ENCODE peak calls at places on chromosomes 2 and 18, in ten cellular contexts. A is fibroblast of lung, F is mesenchymal stem cell, U is mammary epithelial cell, D is mucosa of descending colon, K is lower lobe of right lung, C is GM23248, Y is OCI-LY7, O is PC-9, L is uterus. B is an unnamed sample. For H3K36me3 and H3K9me3, the result is how much of the 10 kb centered on the place peaks cover.

GRCh38 chr2:208101716-208102631 is 22.4 kb downstream of the CRYGD start:
- DNase-seq in L (no peak), Y (no peak), A (peak), U (peak), F (no peak), C (peak), O (peak), D (no peak), K (no peak), B (no peak)

GRCh38 chr2:25777077-25777476 is 101.2 kb downstream of the ASXL2 start:
- DNase-seq in D (no peak), O (no peak), F (no peak), U (no peak), L (no peak), A (no peak), K (no peak), C (no peak), Y (no peak), B (no peak)

GRCh38 chr18:24611075-24611474 is 150.6 kb downstream of the HRH4 start:
- DNase-seq in U (no peak), Y (no peak), A (no peak), K (no peak), D (no peak), C (no peak), O (no peak), F (no peak), L (no peak), B (no peak)

GRCh38 chr2:119435148-119435952 is 3.7 kb downstream of the TMEM37 start:
- DNase-seq in D (peak), O (no peak), F (no peak), C (no peak), Y (no peak), L (no peak), A (no peak), U (no peak), K (no peak), B (no peak)

GRCh38 chr18:76985951-76986236 is 146.7 kb downstream of the MBP start:
- DNase-seq in C (no peak), O (no peak), K (no peak), D (no peak), F (no peak), U (no peak), L (no peak), Y (no peak), A (no peak), B (no peak)

GRCh38 chr2:232779935-232780334 is 3.6 kb upstream of the KCNJ13 start:
- DNase-seq in C (no peak), D (no peak), A (peak), Y (no peak), L (no peak), U (no peak), K (no peak), F (no peak), O (no peak), B (no peak)

GRCh38 chr2:154623819-154624218 is 74.7 kb upstream of the KCNJ3 start:
- DNase-seq in D (no peak), Y (peak), A (peak), C (peak), F (peak), K (no peak), L (no peak), U (peak), O (no peak), B (peak)

GRCh38 chr2:43269074-43269572 is 42.7 kb upstream of the ZFP36L2 start:
- DNase-seq in Y (no peak), A (peak), C (peak), K (peak), O (peak), F (peak), U (no peak), D (peak), L (peak), B (peak)

GRCh38 chr2:152587187-152587947 is 129.9 kb downstream of the PRPF40A start:
- DNase-seq in L (no peak), D (no peak), F (peak), A (peak), U (peak), K (no peak), C (peak), Y (no peak), O (peak), B (no peak)

GRCh38 chr2:46122318-46122970 is 174.8 kb upstream of the EPAS1 start:
- DNase-seq in D (no peak), K (no peak), L (no peak), A (no peak), O (peak), C (no peak), Y (no peak), U (no peak), F (peak), B (peak)

GRCh38 chr2:40168032-40168431 is 283.9 kb downstream of the SLC8A1 start:
- DNase-seq in K (no peak), A (no peak), U (no peak), C (no peak), Y (no peak), L (no peak), O (peak), D (no peak), F (no peak), B (no peak)

GRCh38 chr2:112184121-112184520 is 45.9 kb downstream of the FBLN7 start:
- DNase-seq in C (no peak), Y (no peak), K (no peak), L (no peak), F (no peak), O (no peak), U (no peak), A (no peak), D (no peak), B (no peak)

GRCh38 chr2:149598014-149598395 is 10.4 kb upstream of the MMADHC start:
- DNase-seq in K (no peak), C (peak), D (no peak), L (no peak), A (peak), U (no peak), O (no peak), F (peak), Y (no peak), B (no peak)

GRCh38 chr2:232541195-232541960 is 1.9 kb downstream of the CHRNG start:
- DNase-seq in A (no peak), L (no peak), K (peak), D (no peak), Y (no peak), U (no peak), O (no peak), F (no peak), C (no peak), B (no peak)

GRCh38 chr2:42026332-42026731 is 21.5 kb upstream of the PKDCC start:
- DNase-seq in D (no peak), K (no peak), L (no peak), F (no peak), C (no peak), A (no peak), U (no peak), O (no peak), Y (no peak), B (no peak)

GRCh38 chr2:13545320-13545719 is 828.6 kb downstream of the TRIB2 start:
- DNase-seq in O (peak), C (no peak), Y (no peak), K (no peak), U (no peak), A (no peak), L (no peak), F (no peak), D (no peak), B (no peak)

GRCh38 chr18:22168360-22168921 is 948 bp upstream of the GATA6 start:
- DNase-seq in L (peak), C (no peak), D (peak), Y (no peak), A (no peak), O (peak), U (no peak), K (no peak), F (peak), B (peak)

GRCh38 chr2:102615620-102616436 is 3.5 kb upstream of the SLC9A2 start:
- DNase-seq in D (peak), C (peak), A (peak), K (peak), F (peak), Y (peak), O (peak), U (peak), L (no peak), B (peak)

GRCh38 chr2:85765081-85765731 is 11.4 kb downstream of the ATOH8 start:
- DNase-seq in A (no peak), L (no peak), O (no peak), U (no peak), C (peak), Y (no peak), K (no peak), F (peak), D (no peak), B (no peak)

GRCh38 chr2:169026056-169026455 is 5.1 kb downstream of the ABCB11 start:
- DNase-seq in L (no peak), D (no peak), C (no peak), F (no peak), Y (no peak), K (no peak), A (no peak), U (no peak), O (no peak), B (no peak)

GRCh38 chr2:55839182-55839819 is 84.3 kb downstream of the EFEMP1 start:
- DNase-seq in F (peak), O (peak), Y (no peak), D (no peak), C (no peak), L (no peak), K (no peak), A (peak), U (peak), B (no peak)

GRCh38 chr2:145484443-145485086 is 964.6 kb upstream of the ZEB2 start:
- DNase-seq in D (no peak), K (no peak), L (no peak), F (peak), U (peak), A (peak), O (peak), Y (peak), C (peak), B (no peak)

GRCh38 chr2:19767876-19768275 is 133.9 kb downstream of the TTC32 start:
- DNase-seq in O (no peak), D (no peak), F (no peak), L (no peak), C (no peak), U (no peak), Y (no peak), K (no peak), A (peak), B (no peak)

GRCh38 chr18:67305466-67305865 is 211.1 kb downstream of the DSEL start:
- DNase-seq in D (no peak), F (no peak), C (no peak), A (no peak), K (no peak), Y (no peak), O (no peak), L (no peak), U (no peak), B (no peak)

GRCh38 chr18:67310826-67311225 is 205.7 kb downstream of the DSEL start:
- DNase-seq in A (peak), O (peak), K (no peak), U (peak), L (no peak), C (peak), Y (no peak), D (no peak), F (peak), B (no peak)

DNA sequence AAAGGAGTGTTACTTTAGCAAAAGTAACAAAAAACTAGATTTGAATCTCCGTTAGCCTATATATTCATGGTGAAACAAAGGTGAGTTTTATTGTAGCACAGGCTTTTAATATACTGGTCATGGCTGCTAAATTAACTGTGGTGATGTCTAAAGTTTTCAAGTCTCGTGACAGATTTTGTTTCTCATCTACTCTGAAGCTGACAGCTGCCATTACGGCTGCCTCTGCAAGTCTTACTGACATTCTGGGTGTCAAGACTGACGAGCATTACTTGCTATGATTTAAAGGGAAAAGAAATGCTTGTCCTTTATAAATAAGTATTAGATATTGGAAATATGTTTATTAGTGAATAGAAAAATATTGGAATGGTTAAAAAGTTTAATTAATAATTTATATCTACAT is 207.7 kb downstream of the DSEL start:
- DNase-seq in C (no peak), D (no peak), Y (no peak), F (no peak), K (no peak), U (no peak), A (no peak), L (no peak), O (no peak), B (no peak)
- H3K36me3 ChIP-seq in C (under half), D (under half), Y (under half), F (under half), K (under half), U (under half), A (under half), L (under half), O (under half), B (under half)

DNA sequence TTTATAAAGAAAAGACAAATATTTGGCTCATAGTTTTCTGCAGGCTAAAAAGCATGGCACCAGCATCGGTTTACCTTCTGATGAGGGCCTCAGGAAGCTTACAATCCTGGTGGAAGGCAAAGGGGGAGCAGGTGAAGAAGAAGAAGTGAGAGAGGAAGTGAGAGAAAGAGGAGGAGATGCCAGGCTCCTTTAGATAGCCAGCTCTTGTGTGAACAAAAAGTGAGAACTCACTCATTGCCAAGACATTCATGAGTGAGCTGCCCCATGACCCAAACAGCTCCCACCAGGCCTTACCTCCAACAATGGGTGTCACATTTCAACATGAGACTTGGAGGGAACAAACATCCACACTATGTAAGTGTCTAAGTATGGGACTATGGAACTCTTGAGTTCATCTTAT is 14.3 kb downstream of the CCDC150 start:
- DNase-seq in F (no peak), U (no peak), C (no peak), Y (no peak), K (no peak), D (no peak), A (no peak), O (no peak), L (no peak), B (no peak)
- H3K9me3 ChIP-seq in F (half or more), U (under half), C (under half), Y (under half), K (under half), D (under half), A (under half), O (under half), L (under half), B (under half)

GRCh38 chr2:105795575-105795934 is 50.8 kb downstream of the NCK2 start:
- DNase-seq in U (no peak), K (no peak), D (no peak), C (peak), L (no peak), F (peak), A (no peak), O (no peak), Y (no peak), B (no peak)
- H3K4me3 ChIP-seq in U (no peak), K (no peak), D (no peak), C (no peak), L (no peak), F (no peak), A (no peak), O (no peak), Y (peak), B (no peak)

DNA sequence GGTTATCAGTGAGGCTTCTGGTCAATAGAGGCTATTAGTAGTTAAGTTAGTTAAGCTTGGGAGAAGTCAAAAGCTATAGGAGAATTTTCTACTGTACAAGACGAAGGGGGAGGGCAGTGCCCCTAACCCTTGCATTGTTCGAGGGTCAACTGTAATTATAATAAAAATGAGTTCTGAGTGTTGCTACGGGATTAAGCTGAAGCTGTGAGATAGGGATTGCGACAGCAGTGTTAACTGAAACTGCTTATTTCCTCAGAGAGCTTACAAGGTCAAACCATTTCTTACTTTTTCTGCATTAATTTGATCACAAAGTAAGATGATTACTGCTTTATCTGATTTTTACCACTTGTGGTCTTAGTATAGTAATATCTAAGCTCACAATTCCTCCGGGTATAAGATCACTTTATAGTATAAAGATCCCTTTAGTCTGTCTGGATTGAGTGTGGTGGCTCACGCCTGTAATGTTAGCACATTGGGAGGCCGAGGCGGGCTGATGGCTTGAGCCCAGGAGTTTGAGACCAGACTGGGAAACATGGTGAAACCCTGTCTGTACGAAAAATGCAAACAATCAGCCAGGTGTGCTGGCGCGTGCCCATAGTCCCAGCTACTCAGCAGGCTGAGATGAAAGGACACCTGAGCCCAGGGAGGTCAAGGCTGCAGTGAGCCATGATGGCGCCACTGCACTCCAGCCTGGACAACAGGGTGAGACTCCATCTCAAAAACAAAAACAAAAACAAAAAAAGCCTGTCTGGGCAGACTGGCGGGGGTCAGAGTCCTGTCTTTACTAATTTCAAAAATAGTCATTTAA is 119.5 kb upstream of the TLK1 start:
- DNase-seq in O (no peak), A (no peak), Y (no peak), F (no peak), K (no peak), C (no peak), U (no peak), L (no peak), D (no peak), B (no peak)
- H3K36me3 ChIP-seq in O (under half), A (under half), Y (under half), F (under half), K (under half), C (under half), U (under half), L (under half), D (under half), B (under half)

DNA sequence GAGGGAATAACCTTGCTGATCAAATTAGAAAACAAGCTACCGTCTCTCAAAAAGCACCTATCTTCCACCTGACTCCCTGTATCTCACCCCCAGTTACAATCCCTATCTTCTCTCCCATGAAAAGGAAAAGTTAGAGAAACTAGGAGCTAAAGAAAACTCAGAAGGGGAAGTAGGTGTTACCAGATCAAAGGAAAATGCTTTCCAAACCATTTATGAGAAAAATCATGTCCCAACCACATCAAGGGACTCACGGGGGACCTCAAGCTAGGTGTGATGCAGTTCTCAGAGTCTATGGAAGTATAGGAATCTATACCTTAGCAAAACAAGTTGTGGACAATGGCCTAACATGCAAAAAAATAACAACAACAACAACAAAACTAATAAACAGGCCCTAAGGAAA is 135.5 kb upstream of the RMP24 start:
- DNase-seq in L (no peak), K (no peak), Y (no peak), C (no peak), O (no peak), F (no peak), A (no peak), U (no peak), D (no peak), B (no peak)
- H3K9me3 ChIP-seq in L (under half), K (under half), Y (under half), C (under half), O (under half), F (under half), A (under half), U (under half), D (under half), B (under half)

GRCh38 chr2:240395896-240396622 is 39.4 kb upstream of the GPC1 start:
- DNase-seq in U (peak), L (no peak), C (no peak), F (no peak), Y (no peak), D (peak), A (no peak), K (no peak), O (no peak), B (no peak)

GRCh38 chr2:240396623-240397541 is 38.6 kb upstream of the GPC1 start:
- DNase-seq in D (peak), A (no peak), L (peak), U (no peak), O (no peak), K (peak), C (peak), F (no peak), Y (no peak), B (peak)

GRCh38 chr2:240397924-240398611 is 37.4 kb upstream of the GPC1 start:
- DNase-seq in C (no peak), F (peak), A (no peak), U (no peak), O (no peak), D (peak), Y (no peak), K (peak), L (no peak), B (no peak)

GRCh38 chr2:240398711-240399267 is 36.7 kb upstream of the GPC1 start:
- DNase-seq in Y (no peak), O (no peak), L (no peak), A (no peak), U (no peak), K (peak), F (no peak), C (no peak), D (peak), B (no peak)

GRCh38 chr2:240397542-240397916 is 37.9 kb upstream of the GPC1 start:
- DNase-seq in D (peak), U (no peak), L (peak), C (no peak), K (peak), Y (no peak), A (no peak), F (no peak), O (no peak), B (peak)
- H3K4me3 ChIP-seq in D (no peak), U (no peak), L (no peak), C (no peak), K (no peak), Y (no peak), A (no peak), F (no peak), O (no peak), B (no peak)

GRCh38 chr2:24297663-24298062 is 62.7 kb downstream of the ITSN2 start:
- DNase-seq in U (no peak), D (no peak), Y (no peak), C (no peak), L (no peak), F (no peak), K (no peak), O (no peak), A (no peak), B (no peak)
- H3K36me3 ChIP-seq in U (under half), D (under half), Y (half or more), C (under half), L (under half), F (half or more), K (half or more), O (under half), A (under half), B (under half)

B was measured in MG63.